ENCODE peak calls at places on chromosomes 11 and 22, in ten cellular contexts. O, R, L, D, S, H, B, W, T and P are unnamed samples.

GRCh38 chr11:116412118-116412889 is 360.5 kb downstream of the BUD13 start:
- DNase-seq in O (no peak), R (no peak), L (no peak), D (peak; percentile 6), S (no peak), H (no peak), B (peak; percentile 9), W (no peak), T (no peak), P (no peak)

GRCh38 chr11:86469491-86470388 is 95.1 kb downstream of the CCDC81 start:
- DNase-seq in O (no peak), R (no peak), L (no peak), D (no peak), S (no peak), H (no peak), B (no peak), W (no peak), T (no peak), P (no peak)

GRCh38 chr22:28141614-28142013 is 222.6 kb upstream of the PITPNB start:
- DNase-seq in O (no peak), R (no peak), L (no peak), D (peak; percentile 84), S (no peak), H (peak; percentile 73), B (peak; percentile 84), W (no peak), T (peak; percentile 81), P (no peak)

GRCh38 chr11:10460611-10461275 is 5.7 kb downstream of the AMPD3 start:
- DNase-seq in O (no peak), R (no peak), L (no peak), D (no peak), S (no peak), H (no peak), B (no peak), W (no peak), T (no peak), P (no peak)

GRCh38 chr11:81959341-81959740 is 774.3 kb downstream of the FAM181B start:
- DNase-seq in O (no peak), R (no peak), L (no peak), D (no peak), S (peak; percentile 12), H (peak; percentile 17), B (no peak), W (no peak), T (no peak), P (no peak)

GRCh38 chr11:12800032-12800671 is 125.9 kb downstream of the TEAD1 start:
- DNase-seq in O (no peak), R (peak; percentile 80), L (no peak), D (peak; percentile 80), S (no peak), H (peak; percentile 74), B (no peak), W (no peak), T (peak; percentile 71), P (peak; percentile 82)

GRCh38 chr11:61294717-61295595 is at the start of gene VWCE:
- DNase-seq in O (peak; percentile 85), R (peak; percentile 45), L (no peak), D (peak; percentile 35), S (peak; percentile 86), H (peak; percentile 68), B (no peak), W (peak; percentile 42), T (peak; percentile 37), P (peak; percentile 81)

GRCh38 chr11:128737704-128738103 is 43.8 kb downstream of the FLI1 start:
- DNase-seq in O (no peak), R (no peak), L (no peak), D (no peak), S (no peak), H (no peak), B (no peak), W (no peak), T (no peak), P (no peak)

GRCh38 chr11:37177721-37178120 is 579.7 kb upstream of the RAG2 start:
- DNase-seq in O (no peak), R (no peak), L (no peak), D (no peak), S (no peak), H (no peak), B (no peak), W (no peak), T (no peak), P (no peak)

GRCh38 chr11:11621881-11622706 is at the start of gene GALNT18:
- DNase-seq in O (peak; percentile 97), R (peak; percentile 98), L (peak; percentile 83), D (peak; percentile 88), S (peak; percentile 94), H (peak; percentile 94), B (peak; percentile 74), W (peak; percentile 16), T (peak; percentile 87), P (peak; percentile 91)
- TF ChIP-seq CTCF in O (peak; percentile 53), R (peak; percentile 44), L (no peak), D (peak; percentile 34), S (peak; percentile 12), H (peak; percentile 24), B (peak; percentile 42), W (no peak), T (no peak), P (peak; percentile 50)

GRCh38 chr11:57480409-57481137 is 20.2 kb downstream of the RTN4RL2 start:
- DNase-seq in O (peak; percentile 94), R (no peak), L (peak; percentile 33), D (peak; percentile 39), S (peak; percentile 82), H (peak; percentile 68), B (no peak), W (no peak), T (peak; percentile 63), P (peak; percentile 96)
- TF ChIP-seq CTCF in O (peak; percentile 75), R (peak; percentile 56), L (no peak), D (peak; percentile 87), S (peak; percentile 57), H (peak; percentile 83), B (peak; percentile 81), W (peak; percentile 56), T (peak; percentile 95), P (peak; percentile 80)

DNA sequence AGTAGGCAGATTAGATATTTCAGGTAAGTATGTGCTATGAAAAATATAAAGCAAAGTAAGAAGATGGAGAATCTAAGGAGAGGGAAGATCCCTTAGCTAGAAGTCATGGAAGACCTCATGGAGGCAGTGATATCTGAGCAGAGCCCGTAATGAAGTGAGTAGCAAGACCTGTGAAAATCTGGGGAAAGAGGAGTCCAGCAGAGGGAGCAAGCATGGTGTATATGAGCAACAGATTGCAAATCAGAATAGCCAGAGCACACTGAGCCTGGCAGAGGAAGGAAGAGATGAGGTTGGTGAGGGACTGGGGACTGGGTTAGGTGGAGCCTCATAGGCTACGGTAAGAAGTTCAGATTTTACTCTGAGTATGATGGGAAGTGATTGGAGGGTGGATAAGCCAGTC is 9.4 kb downstream of the LHFPL7 start:
- DNase-seq in O (no peak), R (no peak), L (no peak), D (peak; percentile 20), S (no peak), H (peak; percentile 62), B (no peak), W (no peak), T (peak; percentile 60), P (peak; percentile 57)
- TF ChIP-seq CTCF in O (peak; percentile 10), R (peak; percentile 31), L (no peak), D (peak; percentile 54), S (peak; percentile 11), H (peak; percentile 66), B (peak; percentile 40), W (no peak), T (peak; percentile 46), P (peak; percentile 71)

DNA sequence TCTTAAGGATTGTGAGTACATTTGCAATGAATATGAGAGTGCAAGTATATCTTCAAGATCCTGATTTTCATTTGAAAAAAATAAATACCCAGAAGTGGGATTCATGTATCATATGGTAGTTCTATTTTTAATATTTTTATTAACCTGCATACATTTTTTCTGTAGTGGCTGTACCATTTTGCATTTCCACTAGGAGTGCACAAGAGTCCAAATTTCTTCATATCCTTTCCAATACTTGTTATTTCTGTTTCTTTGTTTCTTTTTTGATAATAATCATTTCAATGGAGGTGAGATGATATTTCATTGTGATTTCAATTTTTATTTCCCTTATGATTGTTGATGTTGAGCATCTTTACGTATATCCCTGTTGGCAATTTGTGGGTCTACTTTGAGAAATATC is 759.8 kb upstream of the CNTN5 start:
- DNase-seq in O (no peak), R (no peak), L (no peak), D (no peak), S (no peak), H (peak; percentile 5), B (no peak), W (no peak), T (peak; percentile 9), P (no peak)
- TF ChIP-seq CTCF in O (peak; percentile 54), R (peak; percentile 22), L (no peak), D (peak; percentile 17), S (peak; percentile 20), H (no peak), B (no peak), W (no peak), T (peak; percentile 39), P (no peak)

GRCh38 chr11:57487920-57488319 is 27.6 kb downstream of the SLC43A1 start:
- DNase-seq in O (no peak), R (no peak), L (no peak), D (no peak), S (no peak), H (no peak), B (no peak), W (no peak), T (no peak), P (no peak)

GRCh38 chr11:57487021-57487778 is 26.9 kb downstream of the RTN4RL2 start:
- DNase-seq in O (no peak), R (no peak), L (no peak), D (no peak), S (no peak), H (no peak), B (no peak), W (no peak), T (no peak), P (no peak)

GRCh38 chr11:57490456-57491248 is 24.9 kb downstream of the SLC43A1 start:
- DNase-seq in O (no peak), R (no peak), L (no peak), D (no peak), S (no peak), H (peak; percentile 75), B (no peak), W (no peak), T (peak; percentile 51), P (no peak)

GRCh38 chr11:57493507-57494503 is 21.7 kb downstream of the SLC43A1 start:
- DNase-seq in O (peak; percentile 62), R (peak; percentile 60), L (no peak), D (peak; percentile 30), S (peak; percentile 76), H (peak; percentile 40), B (no peak), W (peak; percentile 57), T (peak; percentile 44), P (peak; percentile 86)

DNA sequence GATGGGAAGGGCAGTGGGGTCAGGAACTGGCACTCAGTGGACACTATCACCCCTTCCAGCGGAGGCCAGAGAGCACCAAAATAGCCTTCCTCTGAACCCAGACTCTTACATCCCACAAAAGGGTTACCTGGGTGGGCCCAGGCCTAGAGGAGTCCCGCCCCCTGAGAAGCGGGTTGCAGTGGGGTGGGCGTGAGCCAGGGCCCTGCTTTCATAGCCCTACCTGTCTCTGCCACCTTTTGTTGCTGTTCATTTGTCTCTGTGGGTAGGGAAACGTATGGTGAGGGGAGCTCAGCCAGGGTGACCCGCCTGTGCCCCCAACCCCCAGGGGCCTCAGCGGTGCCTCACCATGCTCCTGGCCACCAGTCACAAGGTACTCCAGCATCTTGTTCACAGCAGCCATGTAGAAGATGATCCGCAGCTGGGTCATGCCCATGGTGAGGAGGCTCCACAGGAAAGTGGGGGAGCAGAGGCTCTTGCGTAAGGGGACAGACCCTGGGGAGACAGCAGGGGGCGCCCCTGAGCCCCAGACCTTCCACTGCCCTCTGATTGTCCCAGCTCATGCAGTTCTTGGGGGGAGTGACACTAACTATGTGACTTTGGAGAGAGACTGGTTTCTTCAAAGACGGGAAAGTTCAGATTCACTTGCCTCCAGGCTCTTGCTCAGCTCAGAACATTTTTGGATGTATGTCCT is 24.0 kb downstream of the SLC43A1 start:
- DNase-seq in O (peak; percentile 69), R (no peak), L (no peak), D (no peak), S (peak; percentile 54), H (peak; percentile 41), B (no peak), W (no peak), T (peak; percentile 36), P (peak; percentile 64)
- TF ChIP-seq CTCF in O (peak; percentile 68), R (peak; percentile 31), L (no peak), D (peak; percentile 71), S (peak; percentile 56), H (peak; percentile 78), B (peak; percentile 65), W (peak; percentile 57), T (peak; percentile 63), P (peak; percentile 93)